ENCODE peak calls at places on chromosomes 12 and 14, in ten cellular contexts. D is IMR-90, X is esophagus squamous epithelium, W is heart left ventricle, U is A549, F is ovary, Q is uterus, Y is adrenal gland, O is HepG2, P is transverse colon. L is an unnamed sample.

GRCh38 chr12:89980236-89980635 is 271.6 kb upstream of the ATP2B1 start:
- DNase-seq in D (peak; percentile 59), F (no peak), U (no peak), O (no peak), W (no peak), P (no peak), X (no peak), Y (peak; percentile 23), Q (peak; percentile 34), L (no peak)

GRCh38 chr14:100815478-100816285 is 10.2 kb upstream of the MEG3 start:
- DNase-seq in O (peak; percentile 91), Q (no peak), F (no peak), D (peak; percentile 87), U (no peak), X (no peak), P (no peak), Y (no peak), W (no peak), L (no peak)

GRCh38 chr14:99737451-99737951 is 53.4 kb downstream of the CYP46A1 start:
- DNase-seq in D (no peak), O (no peak), P (no peak), Y (peak; percentile 82), F (no peak), X (no peak), Q (no peak), W (peak; percentile 76), U (peak; percentile 86), L (peak; percentile 62)

GRCh38 chr14:37870170-37870569 is 274.7 kb downstream of the TTC6 start:
- DNase-seq in X (no peak), D (no peak), U (no peak), Q (no peak), Y (no peak), O (no peak), P (no peak), W (no peak), F (no peak), L (no peak)

GRCh38 chr12:15584366-15585041 is 204.7 kb downstream of the EPS8 start:
- DNase-seq in Q (no peak), D (peak; percentile 83), F (no peak), U (no peak), X (no peak), P (no peak), W (no peak), O (peak; percentile 37), Y (peak; percentile 39), L (no peak)

GRCh38 chr14:100708349-100709217 is 18.1 kb upstream of the DLK1 start:
- DNase-seq in F (peak; percentile 97), P (peak; percentile 56), X (no peak), Q (peak; percentile 83), O (peak; percentile 37), D (peak; percentile 22), Y (peak; percentile 95), W (peak; percentile 67), U (no peak), L (peak; percentile 78)

GRCh38 chr12:12976366-12976765 is 23.7 kb downstream of the HEBP1 start:
- DNase-seq in O (no peak), F (no peak), D (peak; percentile 96), Y (peak; percentile 63), Q (peak; percentile 36), X (no peak), P (no peak), U (peak; percentile 65), W (no peak), L (no peak)

GRCh38 chr14:56378474-56378873 is 201.1 kb upstream of the TMEM260 start:
- DNase-seq in U (no peak), P (no peak), Q (no peak), D (peak; percentile 82), F (no peak), Y (no peak), W (no peak), X (no peak), O (no peak), L (no peak)

GRCh38 chr12:6326316-6326959 is 15.4 kb downstream of the TNFRSF1A start:
- DNase-seq in P (peak; percentile 54), U (peak; percentile 78), F (peak; percentile 79), Q (peak; percentile 75), W (peak; percentile 61), O (peak; percentile 65), Y (peak; percentile 78), X (no peak), D (peak; percentile 52), L (no peak)

GRCh38 chr12:107091381-107091780 is 2.0 kb downstream of the CRY1 start:
- DNase-seq in W (no peak), Q (no peak), P (no peak), X (no peak), F (no peak), U (no peak), D (peak; percentile 64), O (no peak), Y (peak; percentile 17), L (no peak)

GRCh38 chr14:22865424-22866215 is 5.9 kb upstream of the LRP10 start:
- DNase-seq in W (no peak), O (no peak), Q (no peak), F (no peak), X (no peak), Y (no peak), U (no peak), P (no peak), D (no peak), L (no peak)

GRCh38 chr12:57088442-57089258 is at the start of gene NAB2:
- DNase-seq in P (peak; percentile 96), Y (peak; percentile 98), F (peak; percentile 95), O (peak; percentile 95), U (peak; percentile 89), Q (peak; percentile 95), X (peak; percentile 79), W (peak; percentile 98), D (peak; percentile 97), L (peak; percentile 98)
- TF ChIP-seq POLR2A in P (peak; percentile 67), Y (peak; percentile 36), F (peak; percentile 88), O (peak; percentile 89), U (peak; percentile 67), Q (peak; percentile 72), X (no peak), W (no peak), D (peak; percentile 86), L (peak; percentile 84)

DNA sequence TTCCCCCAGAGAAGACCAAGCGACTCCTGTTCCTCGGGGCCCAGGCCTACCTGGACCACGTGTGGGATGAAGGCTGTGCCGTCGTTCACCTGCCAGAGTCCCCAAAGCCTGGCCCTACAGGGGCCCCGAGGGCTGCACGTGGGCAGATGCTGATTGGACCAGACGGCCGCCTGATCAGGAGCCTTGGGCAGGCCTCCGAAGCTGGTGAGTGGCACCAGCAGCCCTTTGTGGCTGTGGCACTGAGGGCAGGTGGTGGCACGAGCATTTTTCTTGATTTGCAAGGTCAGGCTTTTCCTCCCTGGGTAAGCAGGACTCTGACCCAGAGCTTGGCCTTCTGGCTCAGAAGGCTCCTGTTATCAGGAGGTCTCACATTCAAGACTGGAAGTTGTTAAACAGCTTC is 2.7 kb downstream of the SIVA1 start:
- DNase-seq in Q (no peak), X (no peak), W (no peak), F (no peak), Y (no peak), P (no peak), D (no peak), O (no peak), U (no peak), L (no peak)
- H3K4me3 ChIP-seq in Q (no peak overlapping the region), X (no peak overlapping the region), W (no peak overlapping the region), F (no peak overlapping the region), Y (no peak overlapping the region), P (no peak overlapping the region), D (no peak overlapping the region), O (no peak overlapping the region), U (no peak overlapping the region), L (no peak overlapping the region)

GRCh38 chr12:113425960-113426453 is 3.8 kb downstream of the SDSL start:
- DNase-seq in X (no peak), F (no peak), U (no peak), Q (no peak), P (no peak), Y (no peak), W (no peak), D (no peak), O (no peak), L (no peak)

GRCh38 chr12:113422929-113423669 is 919 bp downstream of the SDSL start:
- DNase-seq in Q (no peak), O (no peak), D (peak; percentile 9), Y (no peak), U (no peak), X (no peak), F (no peak), P (no peak), W (no peak), L (no peak)

GRCh38 chr12:113420996-113421595 is 1.1 kb upstream of the SDSL start:
- DNase-seq in Y (no peak), U (no peak), X (no peak), D (no peak), P (no peak), O (peak; percentile 13), Q (no peak), W (no peak), F (no peak), L (no peak)

GRCh38 chr12:113424915-113425823 is 3.0 kb downstream of the SDSL start:
- DNase-seq in U (peak; percentile 58), W (peak; percentile 38), D (peak; percentile 48), Y (peak; percentile 72), F (no peak), O (peak; percentile 16), P (peak; percentile 62), Q (no peak), X (no peak), L (peak; percentile 39)

DNA sequence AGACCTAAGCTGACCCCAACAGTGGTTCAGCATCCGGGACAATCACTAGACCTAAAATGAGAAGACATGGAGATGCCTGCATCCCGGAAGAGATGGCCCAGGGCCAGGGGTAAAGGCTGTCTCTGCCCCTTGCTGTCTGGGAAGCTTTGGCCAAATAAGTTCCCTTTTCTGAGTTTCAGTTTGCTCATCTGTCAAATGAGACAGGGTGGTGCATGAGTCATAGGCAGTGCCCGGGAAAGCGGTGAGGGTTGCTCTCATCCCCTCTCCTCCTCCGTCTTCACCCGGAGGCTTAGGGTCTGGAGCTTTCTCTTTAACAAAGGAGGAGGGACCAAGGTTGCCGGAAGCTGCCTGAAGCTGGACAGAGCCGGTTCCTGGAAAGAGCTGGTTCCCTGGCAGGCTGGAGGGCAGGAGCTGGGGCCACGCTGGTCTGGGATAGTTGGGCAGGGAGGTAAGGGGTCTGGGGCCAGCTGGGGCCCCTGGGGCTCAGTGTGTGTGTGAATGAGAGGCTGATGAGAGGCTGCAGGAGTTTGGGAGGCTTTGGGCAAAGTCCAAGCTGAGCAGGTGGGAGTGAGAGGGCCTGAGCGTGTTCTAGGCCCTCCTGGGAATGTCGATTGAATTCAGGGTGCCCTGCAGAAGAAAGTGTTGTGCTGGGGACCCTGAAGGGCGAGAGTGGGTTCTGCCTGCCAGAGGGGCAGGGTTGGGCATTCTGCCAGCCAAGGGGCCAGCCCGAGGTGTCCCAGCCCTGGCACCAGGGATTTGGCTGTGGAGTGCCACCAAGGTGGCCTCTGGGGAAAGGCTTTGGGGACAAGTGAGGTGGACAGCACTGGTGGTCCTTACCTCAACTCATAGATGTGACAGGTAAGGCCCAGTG is at the start of gene SDSL:
- DNase-seq in U (peak; percentile 80), X (no peak), Q (peak; percentile 27), W (peak; percentile 60), P (peak; percentile 74), F (peak; percentile 70), O (peak; percentile 48), Y (peak; percentile 94), D (peak; percentile 80), L (peak; percentile 80)
- TF ChIP-seq POLR2A in U (peak; percentile 67), X (no peak), Q (no peak), W (no peak), P (peak; percentile 56), F (no peak), O (peak; percentile 56), Y (no peak), D (no peak), L (peak; percentile 73)

DNA sequence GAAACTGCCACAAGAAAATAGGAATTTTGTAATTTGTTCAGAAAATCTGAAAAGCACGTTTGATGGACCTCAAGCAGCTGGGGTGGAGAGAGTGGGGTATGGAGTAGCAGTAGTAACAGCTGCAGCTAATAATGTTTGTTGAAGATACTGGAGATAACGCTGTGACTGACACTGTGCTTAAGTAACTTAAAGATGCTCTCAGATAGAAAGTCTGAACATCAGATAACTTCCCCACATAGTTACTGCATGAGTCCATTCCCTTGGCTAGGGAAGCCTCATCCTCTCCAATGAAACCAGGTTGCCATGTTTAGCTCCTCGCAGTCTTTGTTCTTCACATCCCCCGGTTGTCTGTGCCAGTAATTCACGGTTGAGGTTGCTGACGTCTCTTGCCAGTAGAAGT is 24.9 kb downstream of the RMST start:
- DNase-seq in X (no peak), F (no peak), U (no peak), O (no peak), Y (no peak), D (no peak), P (no peak), Q (no peak), W (no peak), L (no peak)
- H3K4me3 ChIP-seq in X (no peak overlapping the region), F (no peak overlapping the region), U (no peak overlapping the region), O (no peak overlapping the region), Y (no peak overlapping the region), D (no peak overlapping the region), P (no peak overlapping the region), Q (no peak overlapping the region), W (no peak overlapping the region), L (no peak overlapping the region)

L was measured in thyroid gland.